ENCODE peak calls at places on chromosomes 13 and 19, in five cellular contexts. Y is heart left ventricle; S is activated naive CD4-positive, alpha-beta T cell; P is stimulated activated CD8-positive, alpha-beta memory T cell treated with anti-CD3 and anti-CD28 coated beads, Interleukin-4, amount 100 ng/mL, for 1 hour; D is naive thymus-derived CD8-positive, alpha-beta T cell. B is an unnamed sample.

GRCh38 chr19:29211562-29212416 is 1.2 kb downstream of the UQCRFS1 start:
- DNase-seq in Y (no peak), S (no peak), P (no peak), D (no peak), B (no peak)

GRCh38 chr19:44796701-44797115 is 12.2 kb upstream of the BCAM start:
- DNase-seq in Y (peak; percentile 79), S (no peak), P (no peak), D (no peak), B (peak; percentile 84)

GRCh38 chr13:100306042-100306441 is 217.1 kb downstream of the PCCA start:
- DNase-seq in Y (no peak), S (no peak), P (no peak), D (no peak), B (no peak)

GRCh38 chr13:40230833-40231266 is 435.6 kb downstream of the FOXO1 start:
- DNase-seq in Y (no peak), S (no peak), P (no peak), D (no peak), B (no peak)

GRCh38 chr13:75881109-75881775 is 245.1 kb downstream of the LMO7 start:
- DNase-seq in Y (no peak), S (no peak), P (no peak), D (no peak), B (no peak)

GRCh38 chr19:46480409-46480808 is 9.0 kb upstream of the PNMA8A start:
- DNase-seq in Y (peak; percentile 52), S (no peak), P (no peak), D (no peak), B (no peak)

GRCh38 chr19:44718441-44719261 is 19.7 kb downstream of the CEACAM16 start:
- DNase-seq in Y (peak; percentile 87), S (no peak), P (no peak), D (no peak), B (peak; percentile 75)

GRCh38 chr19:43625918-43626579 is 6.6 kb upstream of the ZNF428 start:
- DNase-seq in Y (no peak), S (no peak), P (no peak), D (no peak), B (peak; percentile 67)

GRCh38 chr13:95462801-95463200 is 89.7 kb upstream of the CLDN10 start:
- DNase-seq in Y (no peak), S (no peak), P (no peak), D (no peak), B (no peak)

GRCh38 chr19:36579255-36579654 is 6.2 kb upstream of the ZNF529 start:
- DNase-seq in Y (no peak), S (no peak), P (no peak), D (no peak), B (no peak)

GRCh38 chr19:19820774-19821315 is 705 bp downstream of the ZNF506 start:
- DNase-seq in Y (no peak), S (peak; percentile 2), P (no peak), D (peak; percentile 31), B (no peak)

GRCh38 chr19:35287713-35288112 is 4.2 kb upstream of the MAG start:
- DNase-seq in Y (no peak), S (no peak), P (no peak), D (no peak), B (no peak)

GRCh38 chr19:15330801-15331418 is 1.4 kb downstream of the BRD4 start:
- DNase-seq in Y (no peak), S (no peak), P (no peak), D (no peak), B (peak; percentile 62)

GRCh38 chr19:50239916-50240585 is 36.6 kb downstream of the MYH14 start:
- DNase-seq in Y (no peak), S (no peak), P (no peak), D (no peak), B (no peak)

GRCh38 chr13:51148952-51149573 is 38.0 kb upstream of the C13orf42 start:
- DNase-seq in Y (peak; percentile 17), S (no peak), P (no peak), D (no peak), B (peak; percentile 50)

GRCh38 chr13:83975668-83976165 is 93.4 kb upstream of the SLITRK1 start:
- DNase-seq in Y (no peak), S (no peak), P (no peak), D (no peak), B (no peak)

GRCh38 chr13:34246511-34246910 is 428.6 kb downstream of the RFC3 start:
- DNase-seq in Y (no peak), S (no peak), P (no peak), D (no peak), B (peak; percentile 69)

GRCh38 chr13:52599853-52600603 is 42.2 kb upstream of the HNRNPA1L2 start:
- DNase-seq in Y (peak; percentile 32), S (no peak), P (no peak), D (no peak), B (no peak)

GRCh38 chr13:29543230-29544215 is 52.0 kb downstream of the SLC7A1 start:
- DNase-seq in Y (no peak), S (no peak), P (no peak), D (no peak), B (peak; percentile 11)

GRCh38 chr13:112346173-112346898 is 29.8 kb upstream of the SPACA7 start:
- DNase-seq in Y (no peak), S (no peak), P (no peak), D (no peak), B (no peak)

GRCh38 chr19:39603825-39604224 is 1.5 kb downstream of the LGALS13 start:
- DNase-seq in Y (no peak), S (no peak), P (no peak), D (no peak), B (no peak)

GRCh38 chr13:78655906-78656305 is 3.0 kb downstream of the OBI1 start:
- DNase-seq in Y (no peak), S (no peak), P (no peak), D (no peak), B (no peak)

GRCh38 chr19:46821512-46822359 is 28.9 kb downstream of the AP2S1 start:
- DNase-seq in Y (no peak), S (peak; percentile 57), P (peak; percentile 31), D (peak; percentile 56), B (peak; percentile 93)